ENCODE peak calls at places on chromosomes 1 and 21, in four cellular contexts. E is stimulated activated CD8-positive, alpha-beta memory T cell treated with anti-CD3 and anti-CD28 coated beads, Interleukin-4, amount 100 ng/mL, for 48 hours; W is skeletal muscle cell; K is NCI-H774. T is an unnamed sample.

GRCh38 chr1:157469715-157470114 is 82.6 kb downstream of the FCRL5 start:
- DNase-seq in K (no peak), W (no peak), E (no peak), T (no peak)

GRCh38 chr1:24077278-24077978 is 34.5 kb downstream of the MYOM3 start:
- DNase-seq in K (no peak), E (no peak), W (no peak), T (no peak)

GRCh38 chr1:59146651-59147358 is 150.1 kb upstream of the FGGY start:
- DNase-seq in W (no peak), E (peak), K (no peak), T (no peak)

GRCh38 chr1:153646672-153647374 is 11.7 kb upstream of the SNAPIN start:
- DNase-seq in W (no peak), E (no peak), K (no peak), T (no peak)

GRCh38 chr21:31052489-31053142 is 14.3 kb upstream of the KRTAP19-8 start:
- DNase-seq in E (no peak), W (no peak), K (no peak), T (no peak)

GRCh38 chr1:101511501-101511900 is 274.7 kb downstream of the S1PR1 start:
- DNase-seq in W (no peak), E (no peak), K (no peak), T (no peak)

GRCh38 chr1:189659731-189660130 is 817.9 kb downstream of the BRINP3 start:
- DNase-seq in W (no peak), K (no peak), E (no peak), T (no peak)

GRCh38 chr1:21865943-21866628 is 54.0 kb downstream of the LDLRAD2 start:
- DNase-seq in K (no peak), E (no peak), W (no peak), T (no peak)

GRCh38 chr1:232923739-232924386 is 26.5 kb upstream of the NTPCR start:
- DNase-seq in K (no peak), E (peak), W (peak), T (no peak)

GRCh38 chr1:246510147-246511030 is 3.3 kb upstream of the SMYD3 start:
- DNase-seq in W (no peak), K (no peak), E (no peak), T (no peak)

GRCh38 chr1:3186526-3186921 is 117.5 kb downstream of the PRDM16 start:
- DNase-seq in K (peak), W (no peak), E (no peak), T (peak)

GRCh38 chr1:170734412-170735175 is 70.7 kb downstream of the PRRX1 start:
- DNase-seq in K (no peak), W (peak), E (no peak), T (no peak)

GRCh38 chr21:36936361-36937135 is 29.9 kb downstream of the HLCS start:
- DNase-seq in K (no peak), E (no peak), W (no peak), T (no peak)

GRCh38 chr1:58824753-58825389 is 41.0 kb upstream of the JUN start:
- DNase-seq in E (no peak), W (no peak), K (no peak), T (no peak)

GRCh38 chr1:175079338-175079737 is 11.7 kb downstream of the TNN start:
- DNase-seq in K (no peak), W (no peak), E (no peak), T (no peak)

GRCh38 chr21:44932366-44933181 is 7.3 kb upstream of the SLX9 start:
- DNase-seq in E (peak), W (no peak), K (no peak), T (no peak)

T was measured in AG04450.